ENCODE peak calls at places on chromosomes 13 and 19, in ten cellular contexts. B, T, Q, A, O, I, C, D, E and F are unnamed samples.

GRCh38 chr19:55580628-55581144 is at the start of gene ZNF579:
- DNase-seq in C (peak), O (peak), A (peak), I (peak), Q (peak), D (peak), E (peak), T (peak), B (peak), F (peak)

GRCh38 chr19:40827386-40828247 is 22.6 kb downstream of the CYP2A6 start:
- DNase-seq in I (no peak), B (no peak), E (no peak), Q (no peak), D (no peak), A (no peak), C (no peak), T (no peak), O (no peak), F (no peak)

GRCh38 chr19:39937094-39937493 is 2.7 kb upstream of the FCGBP start:
- DNase-seq in D (no peak), B (peak), A (no peak), C (no peak), Q (no peak), I (no peak), O (no peak), T (no peak), E (no peak), F (no peak)

GRCh38 chr13:43021926-43022670 is 1.3 kb upstream of the DNAJC15 start:
- DNase-seq in B (no peak), A (no peak), T (no peak), O (peak), C (peak), Q (no peak), E (no peak), I (no peak), D (no peak), F (no peak)

GRCh38 chr19:38690146-38690545 is 42.7 kb downstream of the ACTN4 start:
- DNase-seq in T (no peak), O (no peak), Q (no peak), D (no peak), A (no peak), I (no peak), E (no peak), C (no peak), B (no peak), F (no peak)

GRCh38 chr13:27283906-27284523 is 13.4 kb downstream of the RASL11A start:
- DNase-seq in I (peak), E (no peak), B (peak), D (peak), C (peak), A (no peak), Q (no peak), O (no peak), T (no peak), F (peak)

GRCh38 chr13:37869756-37870488 is at the start of gene TRPC4:
- DNase-seq in O (peak), E (no peak), C (peak), Q (peak), D (peak), B (no peak), I (peak), T (peak), A (peak), F (peak)

GRCh38 chr13:41864658-41865057 is 96.3 kb downstream of the VWA8 start:
- DNase-seq in D (no peak), B (no peak), I (peak), Q (no peak), A (no peak), T (no peak), E (peak), O (no peak), C (no peak), F (no peak)

GRCh38 chr13:110531671-110532083 is 29.8 kb downstream of the RAB20 start:
- DNase-seq in B (no peak), A (no peak), I (no peak), Q (no peak), D (no peak), T (no peak), C (no peak), E (no peak), O (no peak), F (no peak)

GRCh38 chr19:7869453-7869909 is 4.7 kb downstream of the PRR36 start:
- DNase-seq in I (peak), O (peak), B (peak), C (peak), D (peak), A (peak), E (no peak), Q (peak), T (peak), F (peak)

GRCh38 chr19:54462072-54462712 is 1.4 kb downstream of the LENG9 start:
- DNase-seq in B (no peak), A (peak), C (no peak), I (no peak), D (no peak), O (no peak), Q (no peak), T (no peak), E (no peak), F (no peak)

GRCh38 chr13:42361701-42362100 is 89.7 kb downstream of the AKAP11 start:
- DNase-seq in B (no peak), T (no peak), O (no peak), E (no peak), C (no peak), I (no peak), D (no peak), Q (no peak), A (no peak), F (no peak)

GRCh38 chr19:28607066-28607583 is 605.8 kb downstream of the UQCRFS1 start:
- DNase-seq in B (no peak), C (no peak), A (no peak), D (no peak), Q (no peak), T (no peak), E (no peak), O (no peak), I (no peak), F (no peak)

GRCh38 chr13:49298903-49299605 is 51.3 kb downstream of the CDADC1 start:
- DNase-seq in Q (no peak), B (no peak), O (no peak), C (no peak), I (no peak), D (no peak), T (no peak), A (no peak), E (no peak), F (peak)
- H3K4me3 ChIP-seq in Q (no peak), B (no peak), O (no peak), C (no peak), I (no peak), D (no peak), T (no peak), A (no peak), E (no peak), F (no peak)

GRCh38 chr13:35471466-35472307 is 4.8 kb downstream of the MAB21L1 start:
- DNase-seq in B (no peak), O (no peak), E (no peak), T (no peak), C (peak), A (no peak), D (no peak), Q (peak), I (no peak), F (no peak)
- H3K4me3 ChIP-seq in B (no peak), O (no peak), E (peak), T (peak), C (peak), A (peak), D (peak), Q (peak), I (no peak), F (peak)

DNA sequence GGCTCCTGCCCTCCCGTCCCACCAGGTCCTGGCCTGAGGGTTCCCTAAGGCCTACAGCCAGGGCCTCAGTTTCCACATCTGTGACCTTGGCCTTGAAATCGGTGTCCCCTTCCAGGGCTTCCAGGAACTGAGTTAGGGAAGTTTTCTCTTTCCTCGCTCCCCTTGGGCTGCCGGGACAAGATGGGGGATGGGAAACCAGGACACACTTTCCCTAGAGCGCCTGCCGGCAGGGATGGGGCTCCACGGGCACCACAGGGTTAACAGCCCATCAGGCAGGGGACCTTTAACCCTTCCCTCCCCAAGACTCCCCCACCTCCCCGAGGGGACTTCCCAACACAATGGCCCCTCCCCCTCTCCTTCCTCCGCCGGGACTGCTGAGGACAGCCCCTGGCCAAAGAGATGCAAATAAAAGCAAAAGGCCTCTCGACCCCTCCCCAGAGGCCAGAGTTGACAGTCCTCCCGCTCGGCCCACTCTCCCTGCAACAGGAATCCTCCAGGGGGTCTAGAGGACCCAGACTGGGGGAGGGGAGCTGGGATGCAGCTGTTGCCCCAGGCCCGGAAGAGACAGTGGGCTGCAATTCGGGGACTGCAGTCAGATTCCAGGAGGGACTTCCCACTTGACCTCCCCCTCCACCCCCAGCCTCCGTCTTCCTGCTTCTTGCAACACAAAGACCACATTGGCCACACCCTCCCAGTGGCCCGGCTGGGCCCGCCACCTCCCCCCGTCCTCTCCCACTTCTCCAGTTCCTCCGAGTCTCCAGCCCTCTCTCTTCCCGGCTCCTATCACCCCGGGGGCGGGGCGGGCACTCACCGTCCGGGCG is 3.4 kb downstream of the BBC3 start:
- DNase-seq in C (peak), E (peak), T (peak), I (peak), A (peak), O (peak), B (peak), Q (peak), D (peak), F (peak)
- H3K4me3 ChIP-seq in C (peak), E (peak), T (peak), I (peak), A (peak), O (peak), B (peak), Q (peak), D (peak), F (peak)

GRCh38 chr13:112930192-112930591 is 38.8 kb upstream of the MCF2L start:
- DNase-seq in C (no peak), B (no peak), O (no peak), E (no peak), D (no peak), Q (no peak), T (no peak), A (no peak), I (no peak), F (no peak)

GRCh38 chr13:112928020-112928931 is 40.7 kb upstream of the MCF2L start:
- DNase-seq in Q (no peak), B (no peak), O (no peak), C (no peak), A (no peak), T (no peak), D (no peak), I (no peak), E (no peak), F (no peak)

GRCh38 chr13:112931028-112931934 is 37.7 kb upstream of the MCF2L start:
- DNase-seq in E (peak), B (no peak), D (no peak), I (peak), C (peak), T (no peak), A (no peak), O (peak), Q (peak), F (no peak)

GRCh38 chr13:112928958-112929777 is 39.8 kb upstream of the MCF2L start:
- DNase-seq in T (no peak), O (peak), A (no peak), B (no peak), Q (no peak), D (no peak), E (no peak), I (peak), C (peak), F (no peak)

DNA sequence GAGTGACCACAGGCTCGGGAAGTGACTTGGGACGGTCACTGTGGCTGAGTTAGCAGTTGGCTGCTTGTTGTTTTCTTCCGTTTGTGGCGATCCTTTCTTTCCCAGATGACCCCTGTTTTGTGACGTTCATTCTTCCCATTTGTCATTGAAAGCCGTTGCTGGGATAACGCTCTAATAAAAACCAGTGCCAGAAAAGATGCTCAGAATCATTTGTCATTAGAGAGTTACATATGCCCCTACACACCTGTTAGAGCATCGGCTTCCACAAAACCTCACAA is 39.3 kb upstream of the MCF2L start:
- DNase-seq in B (no peak), A (no peak), C (no peak), I (no peak), Q (no peak), O (no peak), D (no peak), T (no peak), E (no peak), F (no peak)
- H3K4me3 ChIP-seq in B (no peak), A (no peak), C (no peak), I (no peak), Q (no peak), O (no peak), D (no peak), T (peak), E (no peak), F (no peak)

GRCh38 chr13:102400619-102401125 is 1.2 kb downstream of the FGF14 start:
- DNase-seq in E (no peak), C (peak), O (no peak), D (peak), Q (peak), T (peak), I (peak), A (no peak), B (no peak), F (no peak)
- H3K4me3 ChIP-seq in E (peak), C (peak), O (peak), D (peak), Q (peak), T (peak), I (peak), A (peak), B (no peak), F (peak)

GRCh38 chr13:67193979-67194378 is 36.2 kb downstream of the PCDH9 start:
- DNase-seq in I (no peak), C (no peak), B (no peak), E (no peak), D (no peak), A (no peak), T (no peak), O (no peak), Q (no peak), F (no peak)
- H3K4me3 ChIP-seq in I (no peak), C (no peak), B (no peak), E (no peak), D (no peak), A (no peak), T (no peak), O (no peak), Q (no peak), F (no peak)

DNA sequence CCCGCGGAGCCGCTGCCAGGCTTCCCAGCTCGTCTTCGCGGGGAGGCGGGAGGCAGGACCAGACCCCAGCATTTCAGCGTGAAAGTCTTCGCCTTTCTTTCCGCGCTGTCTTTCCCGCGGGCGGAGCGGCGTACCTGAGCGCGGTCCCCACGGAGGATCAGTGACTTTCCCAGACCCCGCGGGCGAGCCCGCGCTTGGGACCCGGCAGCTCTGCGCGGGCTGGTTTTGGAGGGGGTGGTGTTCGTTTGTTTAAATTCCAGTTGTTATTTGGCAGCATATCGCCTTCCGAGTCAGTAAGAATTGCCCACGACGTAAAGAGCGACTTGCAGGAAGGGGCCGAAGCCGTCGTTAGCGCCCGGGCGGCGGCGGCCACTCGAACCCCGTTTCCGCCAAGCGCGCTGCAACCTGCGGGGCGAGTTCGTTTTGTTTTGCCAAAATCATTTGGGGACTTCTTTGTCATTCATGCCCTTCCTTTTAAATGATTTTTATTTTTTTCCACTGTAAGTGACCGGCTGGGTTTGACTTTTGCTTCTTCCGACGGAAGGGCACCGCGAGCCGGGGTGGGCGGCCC is 76.1 kb downstream of the ZIC5 start:
- DNase-seq in T (no peak), D (no peak), I (no peak), Q (peak), E (no peak), A (no peak), C (no peak), O (no peak), B (no peak), F (no peak)
- H3K4me3 ChIP-seq in T (peak), D (peak), I (no peak), Q (peak), E (peak), A (peak), C (peak), O (no peak), B (peak), F (peak)

DNA sequence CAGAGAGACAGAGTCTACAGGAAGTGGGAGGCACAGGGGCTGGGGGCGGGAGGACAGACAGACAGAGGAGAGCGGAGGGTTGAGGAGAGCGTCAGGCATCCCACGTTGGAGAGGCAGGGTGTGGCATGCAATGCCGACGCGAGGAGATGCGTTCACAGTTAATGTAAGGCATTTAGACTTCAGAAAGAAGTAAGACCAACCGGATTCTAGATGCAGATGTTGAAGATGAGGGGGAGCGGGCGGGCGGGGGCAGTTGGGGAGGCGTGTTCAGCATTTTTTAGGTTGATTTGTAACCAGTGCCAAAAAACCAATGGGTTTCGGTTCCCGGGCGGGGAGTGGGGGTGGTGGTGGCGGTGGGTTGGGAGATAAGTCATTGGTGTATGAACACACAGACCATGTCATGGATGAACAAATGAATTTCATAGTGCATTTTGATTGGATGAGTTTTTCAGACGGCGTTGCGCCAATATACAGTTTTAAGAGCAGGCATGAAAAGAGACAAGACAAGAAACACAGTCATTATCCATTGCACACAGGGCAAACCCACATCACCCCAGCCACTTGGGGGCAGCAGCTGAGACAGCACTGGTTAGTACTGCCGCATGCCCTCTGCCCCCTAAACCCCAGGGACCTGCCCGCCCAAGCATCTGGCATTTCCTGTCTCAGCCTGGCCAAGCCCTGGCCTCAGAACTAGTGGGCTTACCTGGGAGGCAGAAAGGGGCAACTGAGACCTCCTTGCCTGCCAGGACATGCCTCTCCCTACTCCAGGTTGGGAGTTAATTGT is 91.3 kb downstream of the IER2 start:
- DNase-seq in Q (no peak), A (no peak), I (no peak), D (no peak), O (no peak), B (peak), E (no peak), T (no peak), C (no peak), F (no peak)
- H3K4me3 ChIP-seq in Q (no peak), A (no peak), I (no peak), D (no peak), O (no peak), B (no peak), E (no peak), T (no peak), C (no peak), F (no peak)

GRCh38 chr19:19154768-19155494 is 15.1 kb downstream of the MEF2B start:
- DNase-seq in A (no peak), I (no peak), C (no peak), E (no peak), D (no peak), O (no peak), Q (no peak), B (no peak), T (no peak), F (no peak)

GRCh38 chr19:19157808-19158207 is 12.3 kb downstream of the MEF2B start:
- DNase-seq in I (no peak), D (no peak), O (no peak), Q (no peak), B (no peak), E (no peak), A (no peak), T (no peak), C (no peak), F (no peak)

GRCh38 chr19:19152668-19153384 is 14.5 kb upstream of the TMEM161A start:
- DNase-seq in I (no peak), T (no peak), A (no peak), B (no peak), C (no peak), O (no peak), D (no peak), Q (no peak), E (no peak), F (no peak)

GRCh38 chr19:19159534-19159933 is 10.5 kb downstream of the MEF2B start:
- DNase-seq in Q (no peak), T (no peak), D (no peak), O (no peak), B (no peak), I (no peak), C (no peak), E (no peak), A (no peak), F (no peak)

GRCh38 chr19:19155495-19156219 is 14.4 kb downstream of the MEF2B start:
- DNase-seq in C (no peak), D (no peak), O (no peak), E (no peak), Q (no peak), I (no peak), B (peak), A (no peak), T (no peak), F (no peak)
- H3K4me3 ChIP-seq in C (no peak), D (no peak), O (no peak), E (no peak), Q (no peak), I (no peak), B (no peak), A (no peak), T (no peak), F (no peak)

DNA sequence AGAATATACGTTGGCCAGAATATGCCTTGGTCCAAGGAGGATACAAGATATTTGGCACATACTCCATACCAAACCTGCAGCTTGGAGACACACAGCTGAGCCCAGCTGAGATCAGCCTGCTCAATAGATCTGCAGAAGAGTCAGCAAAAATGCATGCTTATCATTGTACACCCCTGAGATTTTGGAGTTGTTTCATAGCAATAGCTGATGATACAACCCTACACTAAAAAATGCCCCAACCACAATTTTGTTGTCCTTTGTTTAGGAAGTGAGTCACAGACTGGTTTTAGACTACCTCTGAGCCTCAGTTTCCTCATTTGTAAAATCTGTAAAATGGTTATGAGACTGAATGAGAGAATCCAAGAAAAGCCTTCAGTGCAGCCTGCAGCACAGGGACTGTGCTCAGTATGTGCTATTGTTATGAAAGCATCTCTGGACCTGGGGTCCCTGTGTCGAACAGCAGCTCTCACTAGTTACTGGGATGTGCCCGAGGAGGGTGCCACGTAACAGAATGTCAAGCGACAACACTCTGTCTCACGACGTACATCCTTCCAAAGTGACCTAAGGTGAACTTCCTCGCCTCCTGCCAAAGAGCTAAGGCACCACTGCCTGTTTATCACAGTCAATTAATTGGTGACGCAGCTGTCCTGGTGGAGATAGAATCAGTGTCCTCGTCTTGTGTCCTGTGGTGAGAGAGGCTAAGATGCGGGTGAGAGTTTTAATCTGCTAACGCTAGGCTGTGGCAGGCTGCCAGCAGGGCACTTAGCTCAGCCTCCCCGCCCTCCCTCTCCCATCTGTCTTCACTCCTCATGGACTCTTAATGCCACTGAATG is 18.2 kb downstream of the DHRS12 start:
- DNase-seq in D (no peak), B (no peak), Q (peak), E (no peak), C (no peak), A (peak), I (no peak), T (peak), O (peak), F (peak)
- H3K4me3 ChIP-seq in D (peak), B (no peak), Q (no peak), E (no peak), C (peak), A (no peak), I (no peak), T (peak), O (no peak), F (no peak)